ENCODE peak calls at places on chromosomes 3 and 15, in seven cellular contexts. One of them, this sample, is unnamed.

GRCh38 chr15:32838820-32839219 is 121.0 kb downstream of the GREM1 start:
- DNase-seq in GM20000: no peak
- DNase-seq in psoas muscle: peak; percentile 59
- DNase-seq in amniotic stem cell: no peak
- DNase-seq in stimulated activated CD8-positive, alpha-beta memory T cell treated with anti-CD3 and anti-CD28 coated beads, Interleukin-2, amount 100 ng/mL, for 48 hours: no peak
- DNase-seq in astrocyte: peak; percentile 77
- DNase-seq in tibial nerve: no peak
- DNase-seq in this sample: no peak

GRCh38 chr3:193872265-193872753 is 263.6 kb upstream of the HES1 start:
- DNase-seq in amniotic stem cell: no peak
- DNase-seq in GM20000: no peak
- DNase-seq in tibial nerve: peak; percentile 28
- DNase-seq in astrocyte: peak; percentile 99
- DNase-seq in stimulated activated CD8-positive, alpha-beta memory T cell treated with anti-CD3 and anti-CD28 coated beads, Interleukin-2, amount 100 ng/mL, for 48 hours: peak; percentile 4
- DNase-seq in psoas muscle: no peak
- DNase-seq in this sample: no peak

GRCh38 chr3:195183071-195183776 is 87.7 kb downstream of the XXYLT1 start:
- DNase-seq in stimulated activated CD8-positive, alpha-beta memory T cell treated with anti-CD3 and anti-CD28 coated beads, Interleukin-2, amount 100 ng/mL, for 48 hours: no peak
- DNase-seq in astrocyte: no peak
- DNase-seq in amniotic stem cell: no peak
- DNase-seq in psoas muscle: no peak
- DNase-seq in GM20000: no peak
- DNase-seq in tibial nerve: no peak
- DNase-seq in this sample: no peak

GRCh38 chr3:46410669-46411068 is 3.6 kb downstream of the CCRL2 start:
- DNase-seq in amniotic stem cell: no peak
- DNase-seq in GM20000: no peak
- DNase-seq in stimulated activated CD8-positive, alpha-beta memory T cell treated with anti-CD3 and anti-CD28 coated beads, Interleukin-2, amount 100 ng/mL, for 48 hours: no peak
- DNase-seq in psoas muscle: no peak
- DNase-seq in tibial nerve: no peak
- DNase-seq in astrocyte: peak; percentile 20
- DNase-seq in this sample: no peak

GRCh38 chr3:49092948-49093852 is 671 bp downstream of the QRICH1 start:
- DNase-seq in tibial nerve: peak; percentile 67
- DNase-seq in stimulated activated CD8-positive, alpha-beta memory T cell treated with anti-CD3 and anti-CD28 coated beads, Interleukin-2, amount 100 ng/mL, for 48 hours: peak; percentile 82
- DNase-seq in astrocyte: peak; percentile 81
- DNase-seq in GM20000: peak; percentile 78
- DNase-seq in amniotic stem cell: peak; percentile 72
- DNase-seq in psoas muscle: peak; percentile 90
- DNase-seq in this sample: peak; percentile 97

GRCh38 chr15:81398910-81399551 is 25.0 kb upstream of the TMC3 start:
- DNase-seq in astrocyte: peak; percentile 6
- DNase-seq in GM20000: no peak
- DNase-seq in tibial nerve: no peak
- DNase-seq in stimulated activated CD8-positive, alpha-beta memory T cell treated with anti-CD3 and anti-CD28 coated beads, Interleukin-2, amount 100 ng/mL, for 48 hours: no peak
- DNase-seq in psoas muscle: no peak
- DNase-seq in amniotic stem cell: no peak
- DNase-seq in this sample: no peak

GRCh38 chr3:119297169-119297568 is 3.0 kb downstream of the ARHGAP31 start:
- DNase-seq in astrocyte: peak; percentile 73
- DNase-seq in GM20000: no peak
- DNase-seq in psoas muscle: no peak
- DNase-seq in tibial nerve: peak; percentile 26
- DNase-seq in amniotic stem cell: no peak
- DNase-seq in stimulated activated CD8-positive, alpha-beta memory T cell treated with anti-CD3 and anti-CD28 coated beads, Interleukin-2, amount 100 ng/mL, for 48 hours: no peak
- DNase-seq in this sample: no peak

GRCh38 chr3:181329024-181329423 is 339.5 kb upstream of the DNAJC19 start:
- DNase-seq in stimulated activated CD8-positive, alpha-beta memory T cell treated with anti-CD3 and anti-CD28 coated beads, Interleukin-2, amount 100 ng/mL, for 48 hours: no peak
- DNase-seq in amniotic stem cell: no peak
- DNase-seq in tibial nerve: no peak
- DNase-seq in astrocyte: no peak
- DNase-seq in GM20000: no peak
- DNase-seq in psoas muscle: no peak
- DNase-seq in this sample: no peak

GRCh38 chr15:66858423-66859207 is 156.6 kb downstream of the SMAD6 start:
- DNase-seq in GM20000: no peak
- DNase-seq in astrocyte: no peak
- DNase-seq in tibial nerve: no peak
- DNase-seq in stimulated activated CD8-positive, alpha-beta memory T cell treated with anti-CD3 and anti-CD28 coated beads, Interleukin-2, amount 100 ng/mL, for 48 hours: no peak
- DNase-seq in psoas muscle: no peak
- DNase-seq in amniotic stem cell: no peak
- DNase-seq in this sample: no peak

GRCh38 chr3:42476225-42477160 is 25.9 kb upstream of the VIPR1 start:
- DNase-seq in GM20000: no peak
- DNase-seq in astrocyte: no peak
- DNase-seq in psoas muscle: no peak
- DNase-seq in stimulated activated CD8-positive, alpha-beta memory T cell treated with anti-CD3 and anti-CD28 coated beads, Interleukin-2, amount 100 ng/mL, for 48 hours: no peak
- DNase-seq in tibial nerve: no peak
- DNase-seq in amniotic stem cell: no peak
- DNase-seq in this sample: no peak

GRCh38 chr3:101725890-101726275 is 1.5 kb downstream of the CEP97 start:
- DNase-seq in psoas muscle: no peak
- DNase-seq in stimulated activated CD8-positive, alpha-beta memory T cell treated with anti-CD3 and anti-CD28 coated beads, Interleukin-2, amount 100 ng/mL, for 48 hours: no peak
- DNase-seq in tibial nerve: no peak
- DNase-seq in GM20000: no peak
- DNase-seq in amniotic stem cell: no peak
- DNase-seq in astrocyte: no peak
- DNase-seq in this sample: no peak

GRCh38 chr3:183439510-183439909 is 11.1 kb upstream of the MCF2L2 start:
- DNase-seq in tibial nerve: no peak
- DNase-seq in astrocyte: no peak
- DNase-seq in amniotic stem cell: no peak
- DNase-seq in stimulated activated CD8-positive, alpha-beta memory T cell treated with anti-CD3 and anti-CD28 coated beads, Interleukin-2, amount 100 ng/mL, for 48 hours: no peak
- DNase-seq in psoas muscle: no peak
- DNase-seq in GM20000: no peak
- DNase-seq in this sample: no peak

GRCh38 chr15:70873232-70874054 is 18.8 kb downstream of the THAP10 start:
- DNase-seq in stimulated activated CD8-positive, alpha-beta memory T cell treated with anti-CD3 and anti-CD28 coated beads, Interleukin-2, amount 100 ng/mL, for 48 hours: no peak
- DNase-seq in psoas muscle: no peak
- DNase-seq in amniotic stem cell: no peak
- DNase-seq in GM20000: no peak
- DNase-seq in tibial nerve: no peak
- DNase-seq in astrocyte: no peak
- DNase-seq in this sample: no peak

GRCh38 chr3:66450389-66451022 is 50.3 kb downstream of the LRIG1 start:
- DNase-seq in stimulated activated CD8-positive, alpha-beta memory T cell treated with anti-CD3 and anti-CD28 coated beads, Interleukin-2, amount 100 ng/mL, for 48 hours: no peak
- DNase-seq in amniotic stem cell: peak; percentile 1
- DNase-seq in GM20000: no peak
- DNase-seq in tibial nerve: peak; percentile 76
- DNase-seq in psoas muscle: peak; percentile 85
- DNase-seq in astrocyte: peak; percentile 76
- DNase-seq in this sample: no peak

GRCh38 chr3:184040010-184040409 is 8.5 kb downstream of the HTR3D start:
- DNase-seq in tibial nerve: no peak
- DNase-seq in GM20000: no peak
- DNase-seq in stimulated activated CD8-positive, alpha-beta memory T cell treated with anti-CD3 and anti-CD28 coated beads, Interleukin-2, amount 100 ng/mL, for 48 hours: no peak
- DNase-seq in psoas muscle: no peak
- DNase-seq in amniotic stem cell: no peak
- DNase-seq in astrocyte: no peak
- DNase-seq in this sample: no peak

GRCh38 chr15:84748274-84749110 is at the start of gene ZNF592:
- DNase-seq in stimulated activated CD8-positive, alpha-beta memory T cell treated with anti-CD3 and anti-CD28 coated beads, Interleukin-2, amount 100 ng/mL, for 48 hours: peak; percentile 74
- DNase-seq in tibial nerve: peak; percentile 59
- DNase-seq in astrocyte: peak; percentile 45
- DNase-seq in psoas muscle: peak; percentile 93
- DNase-seq in amniotic stem cell: no peak
- DNase-seq in GM20000: peak; percentile 92
- DNase-seq in this sample: peak; percentile 98

GRCh38 chr3:114502204-114502603 is 208.4 kb downstream of the TIGIT start:
- DNase-seq in GM20000: no peak
- DNase-seq in tibial nerve: no peak
- DNase-seq in psoas muscle: no peak
- DNase-seq in amniotic stem cell: no peak
- DNase-seq in stimulated activated CD8-positive, alpha-beta memory T cell treated with anti-CD3 and anti-CD28 coated beads, Interleukin-2, amount 100 ng/mL, for 48 hours: no peak
- DNase-seq in astrocyte: no peak
- DNase-seq in this sample: no peak

GRCh38 chr3:9279959-9280358 is 30.5 kb upstream of the SRGAP3 start:
- DNase-seq in amniotic stem cell: no peak
- DNase-seq in astrocyte: peak; percentile 60
- DNase-seq in GM20000: no peak
- DNase-seq in psoas muscle: no peak
- DNase-seq in tibial nerve: no peak
- DNase-seq in stimulated activated CD8-positive, alpha-beta memory T cell treated with anti-CD3 and anti-CD28 coated beads, Interleukin-2, amount 100 ng/mL, for 48 hours: no peak
- DNase-seq in this sample: no peak